ENCODE peak calls at places on chromosomes 11 and 22, in ten cellular contexts. U, Q, Z, S, C, B, M, T, P and W are unnamed samples.

GRCh38 chr22:22684605-22685561 is 40.5 kb downstream of the GGTLC2 start:
- DNase-seq in U (peak), Q (no peak), C (no peak), T (no peak), Z (no peak), B (no peak), P (peak), S (peak), M (no peak), W (peak)

GRCh38 chr22:48842583-48842945 is 985.1 kb downstream of the BRD1 start:
- DNase-seq in B (no peak), M (no peak), T (no peak), Q (no peak), C (no peak), Z (no peak), S (no peak), P (no peak), U (no peak), W (no peak)

GRCh38 chr11:1435820-1436467 is 46.2 kb downstream of the BRSK2 start:
- DNase-seq in B (no peak), P (no peak), S (no peak), U (peak), T (no peak), Z (no peak), M (no peak), C (no peak), Q (no peak), W (no peak)

GRCh38 chr22:23751441-23751996 is 607 bp upstream of the ZNF70 start:
- DNase-seq in C (no peak), S (no peak), B (no peak), P (peak), T (peak), M (no peak), Q (no peak), U (peak), Z (no peak), W (no peak)

GRCh38 chr11:117586392-117586791 is 210.6 kb downstream of the DSCAML1 start:
- DNase-seq in Q (no peak), M (no peak), Z (no peak), C (no peak), T (no peak), B (no peak), U (no peak), S (no peak), P (no peak), W (no peak)

GRCh38 chr11:58923300-58923788 is 15.9 kb upstream of the GLYATL1 start:
- DNase-seq in T (no peak), U (peak), M (no peak), B (peak), P (peak), C (no peak), Z (no peak), S (peak), Q (no peak), W (peak)

GRCh38 chr22:17823964-17824363 is 49.7 kb upstream of the BID start:
- DNase-seq in Z (no peak), U (no peak), T (no peak), C (no peak), P (no peak), Q (no peak), S (no peak), B (no peak), M (no peak), W (no peak)

GRCh38 chr11:86608251-86608799 is 64.1 kb downstream of the ME3 start:
- DNase-seq in U (peak), Z (peak), S (peak), T (peak), P (peak), B (peak), C (no peak), M (peak), Q (peak), W (peak)

GRCh38 chr11:121473064-121473777 is 20.5 kb upstream of the SORL1-AS1 start:
- DNase-seq in P (peak), T (no peak), B (no peak), Z (no peak), U (no peak), C (peak), S (peak), M (no peak), Q (no peak), W (no peak)

GRCh38 chr11:104338186-104338585 is 174.2 kb upstream of the PDGFD start:
- DNase-seq in C (no peak), T (no peak), M (no peak), Q (no peak), S (peak), P (peak), U (no peak), Z (no peak), B (no peak), W (no peak)